ENCODE peak calls at places on chromosomes 1 and 21, in ten cellular contexts. One of them, this sample, is unnamed.

GRCh38 chr1:247212012-247212411 is 40.2 kb upstream of the ZNF124 start:
- DNase-seq in RPMI7951: no peak
- DNase-seq in putamen: no peak
- DNase-seq in kidney: no peak
- DNase-seq in vagina: no peak
- DNase-seq in GDM1: no peak
- DNase-seq in activated T-cell treated with anti-CD3 and anti-CD28 coated beads, Interleukin-2, amount 50 U/mL, for 72 hours: no peak
- DNase-seq in posterior cingulate gyrus: no peak
- DNase-seq in mesendoderm: no peak
- DNase-seq in stimulated activated CD8-positive, alpha-beta memory T cell treated with anti-CD3 and anti-CD28 coated beads, Interleukin-4, amount 100 ng/mL, for 1 hour: no peak
- DNase-seq in this sample: no peak

GRCh38 chr1:67194209-67194863 is 28.1 kb downstream of the IL23R start:
- DNase-seq in RPMI7951: no peak
- DNase-seq in putamen: no peak
- DNase-seq in kidney: no peak
- DNase-seq in vagina: no peak
- DNase-seq in GDM1: no peak
- DNase-seq in activated T-cell treated with anti-CD3 and anti-CD28 coated beads, Interleukin-2, amount 50 U/mL, for 72 hours: no peak
- DNase-seq in posterior cingulate gyrus: no peak
- DNase-seq in mesendoderm: peak
- DNase-seq in stimulated activated CD8-positive, alpha-beta memory T cell treated with anti-CD3 and anti-CD28 coated beads, Interleukin-4, amount 100 ng/mL, for 1 hour: no peak
- DNase-seq in this sample: no peak

GRCh38 chr1:24080131-24080530 is 31.8 kb downstream of the MYOM3 start:
- DNase-seq in RPMI7951: no peak
- DNase-seq in putamen: no peak
- DNase-seq in kidney: peak
- DNase-seq in vagina: no peak
- DNase-seq in GDM1: no peak
- DNase-seq in activated T-cell treated with anti-CD3 and anti-CD28 coated beads, Interleukin-2, amount 50 U/mL, for 72 hours: no peak
- DNase-seq in posterior cingulate gyrus: no peak
- DNase-seq in mesendoderm: no peak
- DNase-seq in stimulated activated CD8-positive, alpha-beta memory T cell treated with anti-CD3 and anti-CD28 coated beads, Interleukin-4, amount 100 ng/mL, for 1 hour: no peak
- DNase-seq in this sample: no peak

GRCh38 chr21:15444118-15444960 is 285.4 kb upstream of the USP25 start:
- DNase-seq in RPMI7951: no peak
- DNase-seq in putamen: no peak
- DNase-seq in kidney: peak
- DNase-seq in vagina: no peak
- DNase-seq in GDM1: peak
- DNase-seq in activated T-cell treated with anti-CD3 and anti-CD28 coated beads, Interleukin-2, amount 50 U/mL, for 72 hours: no peak
- DNase-seq in posterior cingulate gyrus: no peak
- DNase-seq in mesendoderm: peak
- DNase-seq in stimulated activated CD8-positive, alpha-beta memory T cell treated with anti-CD3 and anti-CD28 coated beads, Interleukin-4, amount 100 ng/mL, for 1 hour: no peak
- DNase-seq in this sample: no peak

GRCh38 chr21:38266732-38267131 is 9.9 kb downstream of the KCNJ15 start:
- DNase-seq in RPMI7951: peak
- DNase-seq in putamen: no peak
- DNase-seq in kidney: no peak
- DNase-seq in vagina: no peak
- DNase-seq in GDM1: no peak
- DNase-seq in activated T-cell treated with anti-CD3 and anti-CD28 coated beads, Interleukin-2, amount 50 U/mL, for 72 hours: no peak
- DNase-seq in posterior cingulate gyrus: no peak
- DNase-seq in mesendoderm: no peak
- DNase-seq in stimulated activated CD8-positive, alpha-beta memory T cell treated with anti-CD3 and anti-CD28 coated beads, Interleukin-4, amount 100 ng/mL, for 1 hour: no peak
- DNase-seq in this sample: no peak

GRCh38 chr21:28068455-28069358 is 924.0 kb downstream of the LTN1 start:
- DNase-seq in RPMI7951: no peak
- DNase-seq in putamen: no peak
- DNase-seq in kidney: no peak
- DNase-seq in vagina: no peak
- DNase-seq in GDM1: no peak
- DNase-seq in activated T-cell treated with anti-CD3 and anti-CD28 coated beads, Interleukin-2, amount 50 U/mL, for 72 hours: no peak
- DNase-seq in posterior cingulate gyrus: no peak
- DNase-seq in mesendoderm: peak
- DNase-seq in stimulated activated CD8-positive, alpha-beta memory T cell treated with anti-CD3 and anti-CD28 coated beads, Interleukin-4, amount 100 ng/mL, for 1 hour: no peak
- DNase-seq in this sample: no peak

GRCh38 chr1:50343323-50343722 is 79.9 kb downstream of the DMRTA2 start:
- DNase-seq in RPMI7951: no peak
- DNase-seq in putamen: no peak
- DNase-seq in kidney: no peak
- DNase-seq in vagina: no peak
- DNase-seq in GDM1: no peak
- DNase-seq in activated T-cell treated with anti-CD3 and anti-CD28 coated beads, Interleukin-2, amount 50 U/mL, for 72 hours: no peak
- DNase-seq in posterior cingulate gyrus: no peak
- DNase-seq in mesendoderm: no peak
- DNase-seq in stimulated activated CD8-positive, alpha-beta memory T cell treated with anti-CD3 and anti-CD28 coated beads, Interleukin-4, amount 100 ng/mL, for 1 hour: no peak
- DNase-seq in this sample: no peak

GRCh38 chr1:245051349-245052221 is 103.2 kb upstream of the KIF26B start:
- DNase-seq in RPMI7951: no peak
- DNase-seq in putamen: peak
- DNase-seq in kidney: no peak
- DNase-seq in vagina: no peak
- DNase-seq in GDM1: peak
- DNase-seq in activated T-cell treated with anti-CD3 and anti-CD28 coated beads, Interleukin-2, amount 50 U/mL, for 72 hours: peak
- DNase-seq in posterior cingulate gyrus: no peak
- DNase-seq in mesendoderm: peak
- DNase-seq in stimulated activated CD8-positive, alpha-beta memory T cell treated with anti-CD3 and anti-CD28 coated beads, Interleukin-4, amount 100 ng/mL, for 1 hour: no peak
- DNase-seq in this sample: no peak

GRCh38 chr1:109630881-109631512 is 11.4 kb downstream of the AMPD2 start:
- DNase-seq in RPMI7951: no peak
- DNase-seq in putamen: no peak
- DNase-seq in kidney: no peak
- DNase-seq in vagina: peak
- DNase-seq in GDM1: no peak
- DNase-seq in activated T-cell treated with anti-CD3 and anti-CD28 coated beads, Interleukin-2, amount 50 U/mL, for 72 hours: no peak
- DNase-seq in posterior cingulate gyrus: no peak
- DNase-seq in mesendoderm: no peak
- DNase-seq in stimulated activated CD8-positive, alpha-beta memory T cell treated with anti-CD3 and anti-CD28 coated beads, Interleukin-4, amount 100 ng/mL, for 1 hour: no peak
- DNase-seq in this sample: no peak

GRCh38 chr1:119676571-119677206 is 28.6 kb upstream of the ZNF697 start:
- DNase-seq in RPMI7951: no peak
- DNase-seq in putamen: no peak
- DNase-seq in kidney: no peak
- DNase-seq in vagina: no peak
- DNase-seq in GDM1: no peak
- DNase-seq in activated T-cell treated with anti-CD3 and anti-CD28 coated beads, Interleukin-2, amount 50 U/mL, for 72 hours: no peak
- DNase-seq in posterior cingulate gyrus: no peak
- DNase-seq in mesendoderm: peak
- DNase-seq in stimulated activated CD8-positive, alpha-beta memory T cell treated with anti-CD3 and anti-CD28 coated beads, Interleukin-4, amount 100 ng/mL, for 1 hour: no peak
- DNase-seq in this sample: no peak

GRCh38 chr1:201095581-201096531 is 16.4 kb downstream of the CACNA1S start:
- DNase-seq in RPMI7951: no peak
- DNase-seq in putamen: peak
- DNase-seq in kidney: no peak
- DNase-seq in vagina: no peak
- DNase-seq in GDM1: no peak
- DNase-seq in activated T-cell treated with anti-CD3 and anti-CD28 coated beads, Interleukin-2, amount 50 U/mL, for 72 hours: no peak
- DNase-seq in posterior cingulate gyrus: peak
- DNase-seq in mesendoderm: no peak
- DNase-seq in stimulated activated CD8-positive, alpha-beta memory T cell treated with anti-CD3 and anti-CD28 coated beads, Interleukin-4, amount 100 ng/mL, for 1 hour: no peak
- DNase-seq in this sample: no peak

GRCh38 chr1:22323846-22324504 is 127.7 kb upstream of the ZBTB40 start:
- DNase-seq in RPMI7951: no peak
- DNase-seq in putamen: no peak
- DNase-seq in kidney: peak
- DNase-seq in vagina: peak
- DNase-seq in GDM1: no peak
- DNase-seq in activated T-cell treated with anti-CD3 and anti-CD28 coated beads, Interleukin-2, amount 50 U/mL, for 72 hours: no peak
- DNase-seq in posterior cingulate gyrus: no peak
- DNase-seq in mesendoderm: no peak
- DNase-seq in stimulated activated CD8-positive, alpha-beta memory T cell treated with anti-CD3 and anti-CD28 coated beads, Interleukin-4, amount 100 ng/mL, for 1 hour: no peak
- DNase-seq in this sample: peak

This sample was measured in dorsolateral prefrontal cortex.